ENCODE peak calls at places on chromosomes 3 and 15, in nine cellular contexts. V is body of pancreas; F is H7; I is OCI-LY7; C is CD4-positive, CD25-positive, alpha-beta regulatory T cell; P is AG09309; S is endodermal cell; U is CD8-positive, alpha-beta T cell; D is upper lobe of right lung. M is an unnamed sample.
A peak's percentile ranks its signal among the peaks of the same experiment; 100 is the strongest.

GRCh38 chr15:38683382-38684242 is 119.0 kb upstream of the RASGRP1 start:
- DNase-seq in D (no peak), U (peak; percentile 75), F (peak; percentile 40), V (peak; percentile 71), C (peak; percentile 56), S (peak; percentile 80), I (peak; percentile 85), P (no peak), M (peak; percentile 86)

GRCh38 chr3:183265713-183266417 is 12.8 kb downstream of the B3GNT5 start:
- DNase-seq in D (no peak), V (peak; percentile 39), P (no peak), I (no peak), S (no peak), U (peak; percentile 20), C (no peak), F (no peak), M (no peak)

GRCh38 chr15:72375846-72376581 is at the start of gene HEXA:
- DNase-seq in D (peak; percentile 99), V (peak; percentile 98), P (peak; percentile 81), I (peak; percentile 98), U (peak; percentile 97), C (peak; percentile 93), S (peak; percentile 100), F (peak; percentile 99), M (peak; percentile 95)

GRCh38 chr3:12512534-12513101 is 28.3 kb downstream of the TSEN2 start:
- DNase-seq in S (no peak), F (no peak), V (no peak), P (no peak), U (no peak), C (no peak), D (no peak), I (no peak), M (no peak)

GRCh38 chr3:124201786-124202185 is 209.9 kb upstream of the ROPN1 start:
- DNase-seq in I (no peak), P (no peak), V (no peak), D (no peak), F (no peak), C (no peak), S (no peak), U (no peak), M (no peak)

GRCh38 chr3:137116619-137117018 is 158.8 kb downstream of the IL20RB start:
- DNase-seq in V (no peak), F (no peak), I (no peak), P (no peak), S (no peak), C (no peak), D (no peak), U (no peak), M (no peak)

GRCh38 chr3:54969652-54970051 is 41.8 kb upstream of the LRTM1 start:
- DNase-seq in U (no peak), P (no peak), I (no peak), V (no peak), F (no peak), S (no peak), C (no peak), D (no peak), M (no peak)

GRCh38 chr3:84126160-84126559 is 832.6 kb upstream of the CADM2 start:
- DNase-seq in I (no peak), P (no peak), S (no peak), C (no peak), U (no peak), V (no peak), D (peak; percentile 51), F (no peak), M (no peak)

GRCh38 chr3:59266551-59266950 is 216.7 kb upstream of the CFAP20DC start:
- DNase-seq in D (no peak), C (no peak), F (no peak), U (no peak), I (no peak), V (no peak), S (no peak), P (no peak), M (no peak)

GRCh38 chr3:82461049-82461889 is 699.8 kb upstream of the GBE1 start:
- DNase-seq in V (no peak), C (no peak), F (no peak), D (no peak), I (no peak), S (no peak), U (no peak), P (no peak), M (no peak)

GRCh38 chr15:70806992-70807712 is 43.8 kb upstream of the UACA start:
- DNase-seq in S (peak; percentile 13), D (peak; percentile 72), I (no peak), C (no peak), U (no peak), V (peak; percentile 68), P (no peak), F (no peak), M (no peak)

GRCh38 chr3:54957711-54958110 is 29.9 kb upstream of the LRTM1 start:
- DNase-seq in U (no peak), C (no peak), S (no peak), D (no peak), F (no peak), P (no peak), V (no peak), I (no peak), M (no peak)

GRCh38 chr3:53513556-53514190 is 19.3 kb downstream of the CACNA1D start:
- DNase-seq in C (no peak), S (no peak), V (no peak), D (no peak), F (no peak), U (no peak), P (no peak), I (no peak), M (no peak)

GRCh38 chr3:18825586-18826157 is 322.6 kb upstream of the KCNH8 start:
- DNase-seq in V (no peak), F (no peak), U (no peak), S (no peak), P (no peak), I (no peak), C (no peak), D (no peak), M (no peak)

GRCh38 chr3:194691481-194692281 is 6.0 kb downstream of the FAM43A start:
- DNase-seq in S (no peak), F (no peak), P (no peak), U (no peak), V (no peak), D (no peak), C (no peak), I (peak; percentile 97), M (no peak)

GRCh38 chr3:72641684-72642083 is 206.6 kb downstream of the SHQ1 start:
- DNase-seq in V (no peak), I (no peak), S (no peak), F (no peak), D (no peak), U (no peak), C (no peak), P (no peak), M (no peak)

GRCh38 chr15:99564221-99565030 is 1.4 kb upstream of the MEF2A start:
- DNase-seq in C (no peak), F (peak; percentile 22), V (peak; percentile 30), P (no peak), D (no peak), U (no peak), I (peak; percentile 46), S (peak; percentile 64), M (no peak)

DNA sequence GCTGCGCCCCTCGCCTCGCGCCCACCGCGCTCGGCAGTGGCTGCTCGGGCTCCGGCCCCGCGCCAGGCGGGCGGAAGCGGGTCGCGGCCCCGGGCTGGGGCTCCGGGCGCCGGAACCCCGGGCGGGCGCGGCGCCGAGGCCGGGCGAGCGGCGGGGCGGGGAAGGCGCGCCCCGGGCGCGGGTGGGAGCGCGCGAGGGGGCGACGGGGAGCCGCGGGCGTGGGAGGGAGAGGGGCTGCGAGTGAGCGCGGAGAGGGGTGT is 467 bp upstream of the IGF2BP2 start:
- DNase-seq in C (no peak), P (no peak), U (no peak), F (no peak), D (no peak), V (no peak), S (no peak), I (no peak), M (no peak)
- H3K4me3 ChIP-seq in C (no peak overlapping the region), P (peak overlapping the region; percentile 78), U (peak overlapping the region; percentile 45), F (peak overlapping the region; percentile 94), D (peak overlapping the region; percentile 77), V (peak overlapping the region; percentile 51), S (peak overlapping the region; percentile 83), I (peak overlapping the region; percentile 53), M (peak overlapping the region; percentile 29)

GRCh38 chr3:44499149-44499898 is 21.9 kb upstream of the ZNF445 start:
- DNase-seq in U (no peak), I (no peak), C (no peak), S (no peak), V (no peak), D (no peak), P (no peak), F (no peak), M (no peak)
- H3K4me3 ChIP-seq in U (no peak overlapping the region), I (no peak overlapping the region), C (no peak overlapping the region), S (no peak overlapping the region), V (no peak overlapping the region), D (no peak overlapping the region), P (no peak overlapping the region), F (no peak overlapping the region), M (no peak overlapping the region)

GRCh38 chr15:40161693-40162401 is 978 bp downstream of the BUB1B start:
- DNase-seq in S (no peak), F (peak; percentile 24), V (no peak), D (no peak), I (peak; percentile 75), C (no peak), P (no peak), U (no peak), M (peak; percentile 32)

GRCh38 chr15:40163657-40164416 is 3.0 kb downstream of the BUB1B start:
- DNase-seq in V (no peak), F (no peak), C (no peak), U (no peak), I (no peak), S (no peak), P (no peak), D (no peak), M (no peak)

GRCh38 chr15:40160021-40160420 is 848 bp upstream of the BUB1B start:
- DNase-seq in U (no peak), P (no peak), D (no peak), F (no peak), C (no peak), V (no peak), S (no peak), I (no peak), M (no peak)

GRCh38 chr15:40162552-40162951 is 1.7 kb downstream of the BUB1B start:
- DNase-seq in F (no peak), C (no peak), V (no peak), I (no peak), S (no peak), U (no peak), D (no peak), P (no peak), M (no peak)

GRCh38 chr15:40160689-40161688 is at the start of gene BUB1B:
- DNase-seq in V (peak; percentile 96), P (peak; percentile 43), S (peak; percentile 98), I (peak; percentile 97), F (peak; percentile 93), U (peak; percentile 93), D (peak; percentile 93), C (peak; percentile 91), M (peak; percentile 95)
- H3K4me3 ChIP-seq in V (peak within 1 kb of the TSS; percentile 14), P (peak within 1 kb of the TSS; percentile 89), S (peak within 1 kb of the TSS; percentile 99), I (peak within 1 kb of the TSS; percentile 91), F (peak within 1 kb of the TSS; percentile 90), U (peak within 1 kb of the TSS; percentile 61), D (peak within 1 kb of the TSS; percentile 58), C (peak within 1 kb of the TSS; percentile 82), M (peak within 1 kb of the TSS; percentile 98)

DNA sequence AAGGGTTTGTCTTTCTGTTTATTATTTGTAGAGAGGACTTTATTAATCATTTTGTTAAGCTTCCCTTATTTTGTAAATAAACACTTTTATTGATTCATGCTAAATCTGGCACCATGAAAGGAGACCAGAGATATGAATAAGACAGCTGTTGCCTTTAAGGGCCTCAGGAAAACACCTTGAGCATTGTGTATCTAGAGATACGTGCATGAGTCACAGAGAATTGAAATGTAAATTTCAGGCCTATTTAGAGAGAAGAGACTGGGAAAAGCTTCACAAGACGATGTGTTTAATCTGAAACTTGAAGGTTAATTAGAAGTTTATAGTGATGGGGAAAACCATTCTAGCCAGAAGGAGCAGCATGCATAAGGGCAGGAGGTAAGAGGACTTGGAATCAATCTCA is 28.6 kb upstream of the UTS2B start:
- DNase-seq in U (no peak), F (no peak), C (no peak), D (no peak), V (no peak), P (no peak), I (no peak), S (no peak), M (no peak)
- H3K4me3 ChIP-seq in U (no peak overlapping the region), F (no peak overlapping the region), C (no peak overlapping the region), D (no peak overlapping the region), V (no peak overlapping the region), P (no peak overlapping the region), I (no peak overlapping the region), S (no peak overlapping the region), M (no peak overlapping the region)

M was measured in Jurkat, Clone E6-1.